ENCODE peak calls at places on chromosomes 1 and 21, in five cellular contexts. H, C, L, R and G are unnamed samples.

GRCh38 chr1:66353207-66353606 is 180.7 kb upstream of the SGIP1 start:
- DNase-seq in H (no peak), L (no peak), R (no peak), C (no peak), G (no peak)

GRCh38 chr1:232891116-232891515 is 59.3 kb upstream of the NTPCR start:
- DNase-seq in L (no peak), R (no peak), C (no peak), H (no peak), G (no peak)

GRCh38 chr1:36562181-36562685 is 79.5 kb upstream of the CSF3R start:
- DNase-seq in C (no peak), L (no peak), H (peak), R (no peak), G (no peak)

GRCh38 chr1:53732409-53732808 is 6.6 kb downstream of the GLIS1 start:
- DNase-seq in L (no peak), H (no peak), R (no peak), C (no peak), G (no peak)

GRCh38 chr1:203281033-203281432 is 24.3 kb upstream of the BTG2 start:
- DNase-seq in C (no peak), R (no peak), H (no peak), L (no peak), G (peak)

GRCh38 chr1:44786138-44786840 is 1.7 kb downstream of the BEST4 start:
- DNase-seq in H (peak), L (peak), R (peak), C (no peak), G (peak)

GRCh38 chr1:185279571-185279970 is 37.5 kb downstream of the IVNS1ABP start:
- DNase-seq in H (no peak), R (no peak), L (no peak), C (no peak), G (no peak)

GRCh38 chr1:165416876-165417275 is 28.1 kb downstream of the RXRG start:
- DNase-seq in C (no peak), L (no peak), H (no peak), R (no peak), G (no peak)

DNA sequence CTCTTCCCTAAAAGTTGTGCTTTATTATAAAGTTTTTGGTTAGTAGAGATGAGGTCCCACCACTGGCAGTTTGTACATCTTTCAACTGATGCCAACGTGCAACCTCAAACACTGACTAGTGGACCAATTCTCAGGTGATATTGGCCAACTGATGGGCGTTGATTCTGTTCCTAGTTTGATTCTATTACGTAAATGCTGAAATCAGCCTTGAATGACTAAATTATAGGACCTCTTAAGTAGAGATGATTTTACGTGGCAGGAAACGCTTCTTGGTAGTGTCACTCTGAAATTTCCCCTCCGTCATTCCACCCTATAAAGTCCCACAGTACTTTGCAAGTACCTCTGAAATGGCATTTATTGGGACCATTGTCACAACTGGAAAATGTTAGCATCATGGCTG is 8.8 kb upstream of the FNDC7 start:
- DNase-seq in R (no peak), C (no peak), H (no peak), L (no peak), G (no peak)
- TF ChIP-seq POLR2A in R (no peak), C (no peak), H (no peak), L (no peak), G (no peak)

DNA sequence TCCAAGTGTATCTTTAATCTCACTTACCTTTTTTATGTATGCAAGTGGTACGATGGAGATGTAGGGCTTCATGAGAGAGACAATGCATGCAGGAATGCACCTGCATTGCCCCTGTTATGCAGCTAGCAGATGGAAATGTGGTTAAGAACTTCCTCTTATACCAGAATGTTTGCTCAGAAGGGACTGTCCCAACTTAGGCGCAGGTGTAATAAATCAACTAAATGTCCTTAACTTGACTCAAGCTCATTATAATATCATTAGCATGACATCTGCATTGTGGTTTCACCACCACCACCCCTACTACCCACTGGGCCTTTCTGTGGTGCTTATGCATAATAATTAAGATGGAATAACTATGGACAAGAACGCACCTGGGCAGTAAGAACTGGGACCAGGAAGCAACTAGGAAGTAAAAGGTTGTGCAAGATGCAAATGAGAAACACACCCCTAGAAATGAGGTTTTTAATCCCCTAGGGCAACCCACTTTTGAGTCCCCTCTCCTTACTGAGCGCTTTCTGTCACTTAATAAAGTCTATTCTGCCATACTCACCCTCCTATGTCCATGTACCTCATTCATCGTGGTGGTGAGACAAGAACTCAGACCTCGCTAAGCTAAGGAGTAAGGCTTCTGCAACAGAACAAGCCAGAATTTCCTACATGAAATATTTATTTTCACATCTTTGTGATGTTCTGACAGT is 1103.3 kb upstream of the B3GALT2 start:
- DNase-seq in L (no peak), C (peak), H (no peak), R (no peak), G (no peak)
- H3K27ac ChIP-seq in L (no peak), C (no peak), H (no peak), R (no peak), G (no peak)

DNA sequence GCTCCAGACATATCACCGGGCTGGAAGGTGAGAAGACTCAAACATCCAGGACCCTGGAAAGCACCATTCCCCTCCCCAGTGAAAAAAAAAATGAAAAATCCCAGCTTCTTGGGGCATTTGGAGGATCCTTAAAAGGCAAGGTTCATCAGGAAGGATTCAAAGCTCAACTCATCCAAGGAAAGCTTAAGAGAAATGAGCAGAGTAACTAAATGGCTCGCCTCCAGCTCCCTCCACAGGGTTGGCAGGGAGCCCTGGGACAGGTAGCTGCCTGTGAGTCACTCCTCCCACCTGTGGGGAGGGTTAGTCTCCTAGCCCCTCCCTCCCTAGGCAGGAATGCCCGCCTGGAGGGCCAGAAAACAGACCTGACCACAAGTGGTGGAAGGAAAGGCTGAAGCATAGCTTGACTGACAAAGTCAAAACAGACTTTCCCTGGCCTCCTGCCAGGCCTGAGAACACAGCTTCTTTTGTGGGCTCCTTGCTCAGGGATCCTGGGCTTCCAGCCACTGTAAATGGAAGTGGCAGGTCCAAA is 712 bp upstream of the LAMB3 start:
- DNase-seq in R (peak), C (no peak), H (peak), L (peak), G (peak)
- TF ChIP-seq POLR2A in R (no peak), C (no peak), H (no peak), L (no peak), G (no peak)

DNA sequence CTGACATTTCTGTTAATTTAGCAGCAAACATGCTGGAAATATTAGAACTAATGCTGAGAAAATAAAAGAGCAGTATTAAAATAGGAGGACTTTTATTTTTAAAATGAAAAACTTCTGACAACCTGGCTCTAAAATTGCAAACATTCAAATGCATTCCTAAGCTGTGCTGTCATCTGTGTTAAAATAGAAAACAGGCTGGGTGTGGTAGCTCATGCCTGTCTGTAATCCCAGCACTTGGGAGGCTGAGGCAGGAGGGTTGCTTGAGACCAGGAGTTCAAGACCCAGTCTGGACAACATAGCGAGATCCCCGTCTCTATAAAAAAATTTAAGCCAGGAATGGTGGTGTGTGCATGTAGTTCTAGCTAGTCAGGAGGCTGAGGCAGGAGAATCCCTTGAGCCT is 44.6 kb downstream of the MIGA1 start:
- DNase-seq in R (peak), C (no peak), H (no peak), L (no peak), G (no peak)
- H3K27ac ChIP-seq in R (no peak), C (no peak), H (no peak), L (no peak), G (no peak)

GRCh38 chr21:17611414-17612022 is 1.2 kb downstream of the BTG3 start:
- DNase-seq in H (peak), L (peak), C (peak), R (peak), G (peak)
- TF ChIP-seq POLR2A in H (peak), L (peak), C (peak), R (peak), G (no peak)

GRCh38 chr1:209412566-209412965 is 170.9 kb upstream of the CAMK1G start:
- DNase-seq in R (no peak), C (no peak), L (no peak), H (no peak), G (no peak)

GRCh38 chr1:209409786-209410185 is 173.7 kb upstream of the CAMK1G start:
- DNase-seq in L (no peak), R (no peak), C (no peak), H (no peak), G (no peak)

GRCh38 chr1:209413062-209413461 is 170.5 kb upstream of the CAMK1G start:
- DNase-seq in C (no peak), R (no peak), L (no peak), H (no peak), G (no peak)

GRCh38 chr1:209411491-209411929 is 172.0 kb upstream of the CAMK1G start:
- DNase-seq in H (no peak), L (no peak), C (no peak), R (no peak), G (no peak)

DNA sequence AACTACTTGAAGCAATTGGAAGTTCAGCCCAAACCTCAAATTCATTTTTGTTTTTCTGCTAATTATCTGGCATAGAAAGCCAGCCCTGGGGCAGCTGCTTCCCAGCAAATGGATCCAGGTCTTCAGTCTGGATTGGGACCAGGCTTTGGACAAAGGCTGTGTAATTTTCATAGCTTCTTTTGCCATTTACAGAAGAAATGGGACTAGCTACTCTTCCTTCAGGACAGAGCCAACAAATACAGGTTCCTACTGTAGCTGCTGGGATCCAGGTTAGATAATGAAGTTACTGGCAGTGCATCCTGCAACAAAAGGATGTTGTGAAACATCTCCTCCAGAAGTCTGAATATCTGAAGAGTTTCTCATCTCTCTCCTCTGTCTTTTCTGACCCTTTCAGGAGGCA is 171.5 kb upstream of the CAMK1G start:
- DNase-seq in L (no peak), C (no peak), H (no peak), R (no peak), G (no peak)
- H3K27ac ChIP-seq in L (no peak), C (no peak), H (no peak), R (no peak), G (no peak)

GRCh38 chr1:24500448-24501048 is 2.1 kb upstream of the RCAN3 start:
- DNase-seq in L (no peak), C (no peak), R (no peak), H (no peak), G (no peak)

GRCh38 chr1:24503003-24503751 is 541 bp downstream of the RCAN3 start:
- DNase-seq in R (no peak), C (no peak), L (no peak), H (no peak), G (no peak)

GRCh38 chr1:24501371-24502167 is 1.1 kb upstream of the RCAN3 start:
- DNase-seq in L (no peak), C (no peak), H (peak), R (no peak), G (no peak)

GRCh38 chr1:24503870-24504523 is 1.4 kb downstream of the RCAN3 start:
- DNase-seq in H (no peak), C (no peak), R (no peak), L (no peak), G (no peak)

GRCh38 chr1:24502168-24503002 is at the start of gene RCAN3:
- DNase-seq in L (peak), R (peak), C (no peak), H (peak), G (peak)
- TF ChIP-seq POLR2A in L (peak), R (peak), C (no peak), H (no peak), G (no peak)